ENCODE peak calls at places on chromosomes 1 and 21, in nine cellular contexts. W, Q, P, A, S, T, Z, K and G are unnamed samples. For H3K4me1, the result is how much of the 10 kb centered on the place peaks cover.

GRCh38 chr1:26786437-26787380 is 1.0 kb upstream of the PIGV start:
- DNase-seq in W (peak), Q (peak), P (no peak), A (peak), S (peak), T (peak), Z (peak), K (peak), G (peak)

GRCh38 chr1:86365890-86366289 is 30.2 kb downstream of the ODF2L start:
- DNase-seq in W (no peak), Q (no peak), P (no peak), A (no peak), S (no peak), T (no peak), Z (no peak), K (no peak), G (no peak)

GRCh38 chr1:185996211-185996610 is 262.0 kb downstream of the HMCN1 start:
- DNase-seq in W (peak), Q (no peak), P (no peak), A (peak), S (no peak), T (no peak), Z (peak), K (no peak), G (no peak)

GRCh38 chr1:176609556-176610408 is 146.8 kb downstream of the PAPPA2 start:
- DNase-seq in W (no peak), Q (peak), P (no peak), A (no peak), S (no peak), T (no peak), Z (peak), K (no peak), G (no peak)

GRCh38 chr1:193339396-193339795 is 153.0 kb upstream of the B3GALT2 start:
- DNase-seq in W (no peak), Q (no peak), P (no peak), A (no peak), S (no peak), T (no peak), Z (no peak), K (no peak), G (no peak)

GRCh38 chr1:234845097-234845660 is 235.2 kb upstream of the IRF2BP2 start:
- DNase-seq in W (no peak), Q (peak), P (peak), A (no peak), S (no peak), T (no peak), Z (peak), K (no peak), G (no peak)

GRCh38 chr1:40313958-40314720 is 2.9 kb downstream of the COL9A2 start:
- DNase-seq in W (no peak), Q (no peak), P (no peak), A (no peak), S (no peak), T (no peak), Z (no peak), K (no peak), G (no peak)

GRCh38 chr1:192914092-192914491 is 105.3 kb downstream of the RGS2 start:
- DNase-seq in W (no peak), Q (no peak), P (no peak), A (no peak), S (no peak), T (no peak), Z (no peak), K (no peak), G (no peak)

GRCh38 chr21:32770514-32771133 is 931 bp downstream of the PAXBP1 start:
- DNase-seq in W (no peak), Q (no peak), P (peak), A (no peak), S (peak), T (no peak), Z (peak), K (peak), G (no peak)

GRCh38 chr1:244054924-244055263 is 3.8 kb downstream of the ZBTB18 start:
- DNase-seq in W (no peak), Q (no peak), P (peak), A (peak), S (no peak), T (no peak), Z (no peak), K (no peak), G (no peak)

GRCh38 chr1:36481771-36482723 is 666 bp downstream of the CSF3R start:
- DNase-seq in W (no peak), Q (peak), P (no peak), A (peak), S (no peak), T (peak), Z (no peak), K (no peak), G (no peak)

GRCh38 chr21:27196651-27197050 is 229.8 kb upstream of the ADAMTS5 start:
- DNase-seq in W (peak), Q (no peak), P (no peak), A (no peak), S (no peak), T (no peak), Z (no peak), K (no peak), G (no peak)

GRCh38 chr1:68322837-68323687 is 90.7 kb upstream of the WLS start:
- DNase-seq in W (peak), Q (no peak), P (no peak), A (peak), S (peak), T (no peak), Z (no peak), K (no peak), G (no peak)

GRCh38 chr1:24898152-24898908 is 31.7 kb downstream of the RUNX3 start:
- DNase-seq in W (peak), Q (peak), P (peak), A (peak), S (peak), T (peak), Z (peak), K (peak), G (peak)

GRCh38 chr1:186155594-186155993 is 219.5 kb downstream of the TPR start:
- DNase-seq in W (peak), Q (no peak), P (no peak), A (no peak), S (no peak), T (no peak), Z (no peak), K (peak), G (peak)

GRCh38 chr1:117067528-117068370 is 7.6 kb downstream of the TTF2 start:
- DNase-seq in W (peak), Q (peak), P (peak), A (peak), S (no peak), T (peak), Z (peak), K (peak), G (peak)

GRCh38 chr1:55773189-55773940 is 558.2 kb upstream of the USP24 start:
- DNase-seq in W (peak), Q (no peak), P (no peak), A (no peak), S (no peak), T (no peak), Z (peak), K (no peak), G (no peak)

GRCh38 chr1:150548632-150549495 is at the start of gene ADAMTSL4:
- DNase-seq in W (peak), Q (peak), P (no peak), A (peak), S (no peak), T (peak), Z (peak), K (peak), G (peak)

GRCh38 chr1:240413732-240414131 is 198.2 kb downstream of the GREM2 start:
- DNase-seq in W (no peak), Q (no peak), P (no peak), A (no peak), S (no peak), T (no peak), Z (no peak), K (no peak), G (no peak)

GRCh38 chr1:87182611-87183010 is 146.1 kb upstream of the LMO4 start:
- DNase-seq in W (no peak), Q (no peak), P (no peak), A (no peak), S (no peak), T (no peak), Z (no peak), K (no peak), G (no peak)

GRCh38 chr1:44500181-44501021 is 95.3 kb downstream of the RNF220 start:
- DNase-seq in W (peak), Q (peak), P (no peak), A (peak), S (no peak), T (peak), Z (peak), K (no peak), G (peak)

GRCh38 chr1:172006660-172007059 is 165.4 kb downstream of the DNM3 start:
- DNase-seq in W (no peak), Q (no peak), P (no peak), A (no peak), S (no peak), T (no peak), Z (no peak), K (no peak), G (no peak)

GRCh38 chr1:63902844-63903589 is 129.2 kb downstream of the ROR1 start:
- DNase-seq in W (peak), Q (no peak), P (no peak), A (no peak), S (no peak), T (no peak), Z (peak), K (no peak), G (no peak)

GRCh38 chr21:17725339-17725738 is 93.8 kb downstream of the C21orf91 start:
- DNase-seq in W (no peak), Q (no peak), P (no peak), A (no peak), S (no peak), T (no peak), Z (peak), K (no peak), G (no peak)

GRCh38 chr1:44962729-44963128 is 23.7 kb downstream of the EIF2B3 start:
- DNase-seq in W (no peak), Q (no peak), P (no peak), A (no peak), S (no peak), T (no peak), Z (no peak), K (no peak), G (no peak)

GRCh38 chr1:4657244-4657789 is 2.9 kb downstream of the AJAP1 start:
- DNase-seq in W (no peak), Q (peak), P (no peak), A (peak), S (no peak), T (no peak), Z (no peak), K (no peak), G (no peak)

GRCh38 chr1:119779869-119780356 is 11.2 kb upstream of the HMGCS2 start:
- DNase-seq in W (peak), Q (no peak), P (no peak), A (peak), S (no peak), T (no peak), Z (peak), K (no peak), G (no peak)

GRCh38 chr1:11796036-11796828 is 9.5 kb downstream of the MTHFR start:
- DNase-seq in W (no peak), Q (no peak), P (no peak), A (peak), S (no peak), T (peak), Z (no peak), K (no peak), G (no peak)

GRCh38 chr1:175536369-175536768 is 207.0 kb downstream of the TNR start:
- DNase-seq in W (peak), Q (no peak), P (no peak), A (no peak), S (no peak), T (no peak), Z (no peak), K (no peak), G (no peak)

GRCh38 chr1:115251856-115252255 is 86.2 kb downstream of the NGF start:
- DNase-seq in W (peak), Q (no peak), P (no peak), A (no peak), S (no peak), T (no peak), Z (no peak), K (peak), G (no peak)

GRCh38 chr1:31679091-31679490 is 24.7 kb downstream of the COL16A1 start:
- DNase-seq in W (no peak), Q (no peak), P (no peak), A (no peak), S (no peak), T (no peak), Z (no peak), K (no peak), G (no peak)

GRCh38 chr1:99559166-99559565 is 86.7 kb upstream of the PALMD start:
- DNase-seq in W (no peak), Q (no peak), P (no peak), A (no peak), S (no peak), T (no peak), Z (no peak), K (no peak), G (no peak)
- H3K4me1 ChIP-seq in W (under half), Q (under half), P (under half), A (under half), S (under half), T (under half), Z (under half), K (under half), G (under half)

GRCh38 chr1:155320661-155321576 is at the start of gene RUSC1:
- DNase-seq in W (peak), Q (peak), P (peak), A (peak), S (peak), T (peak), Z (peak), K (peak), G (peak)
- H3K4me1 ChIP-seq in W (under half), Q (under half), P (under half), A (under half), S (under half), T (half or more), Z (under half), K (under half), G (under half)

GRCh38 chr1:156119503-156120209 is 5.1 kb downstream of the LMNA start:
- DNase-seq in W (peak), Q (peak), P (no peak), A (peak), S (no peak), T (peak), Z (peak), K (peak), G (no peak)
- H3K4me1 ChIP-seq in W (under half), Q (under half), P (under half), A (under half), S (half or more), T (half or more), Z (half or more), K (half or more), G (under half)

GRCh38 chr1:203060115-203060514 is 25.7 kb downstream of the MYOG start:
- DNase-seq in W (no peak), Q (no peak), P (no peak), A (no peak), S (no peak), T (no peak), Z (no peak), K (no peak), G (no peak)
- H3K4me1 ChIP-seq in W (under half), Q (under half), P (under half), A (under half), S (under half), T (under half), Z (under half), K (under half), G (under half)